ENCODE peak calls at places on chromosomes 6 and 20, in five cellular contexts. Y is AG04450; C is CD4-positive, CD25-positive, alpha-beta regulatory T cell; Z is AG09309; W is A549. R is an unnamed sample.

GRCh38 chr6:26130581-26131247 is 43.5 kb downstream of the HFE start:
- DNase-seq in Y (no peak), C (no peak), Z (no peak), W (no peak), R (no peak)

GRCh38 chr6:21141616-21142303 is 451.8 kb upstream of the SOX4 start:
- DNase-seq in Y (no peak), C (no peak), Z (no peak), W (no peak), R (no peak)

GRCh38 chr6:16239090-16239797 is 857 bp downstream of the GMPR start:
- DNase-seq in Y (no peak), C (peak; percentile 31), Z (no peak), W (no peak), R (peak; percentile 28)

GRCh38 chr6:90890681-90891337 is 303.9 kb upstream of the MAP3K7 start:
- DNase-seq in Y (no peak), C (no peak), Z (no peak), W (no peak), R (no peak)

GRCh38 chr20:59598625-59599310 is 5.6 kb upstream of the PHACTR3 start:
- DNase-seq in Y (no peak), C (peak; percentile 23), Z (no peak), W (peak; percentile 71), R (no peak)

GRCh38 chr20:33165416-33166055 is 2.4 kb upstream of the BPIFA2 start:
- DNase-seq in Y (no peak), C (no peak), Z (no peak), W (no peak), R (no peak)

GRCh38 chr20:25053207-25054132 is 4.5 kb downstream of the ACSS1 start:
- DNase-seq in Y (no peak), C (no peak), Z (no peak), W (no peak), R (no peak)

GRCh38 chr6:97978855-97979271 is 695.8 kb upstream of the MMS22L start:
- DNase-seq in Y (no peak), C (no peak), Z (no peak), W (no peak), R (no peak)

GRCh38 chr20:32482251-32483220 is 102.6 kb downstream of the NOL4L start:
- DNase-seq in Y (no peak), C (peak; percentile 33), Z (no peak), W (no peak), R (no peak)

GRCh38 chr20:37915800-37916570 is 13.1 kb downstream of the VSTM2L start:
- DNase-seq in Y (no peak), C (no peak), Z (no peak), W (no peak), R (no peak)

GRCh38 chr6:43669922-43670622 is 17.5 kb downstream of the MRPS18A start:
- DNase-seq in Y (no peak), C (peak; percentile 59), Z (no peak), W (no peak), R (no peak)

GRCh38 chr6:111810321-111811235 is 62.7 kb downstream of the FYN start:
- DNase-seq in Y (no peak), C (peak; percentile 55), Z (no peak), W (no peak), R (no peak)

GRCh38 chr6:144931172-144932035 is 646.3 kb downstream of the UTRN start:
- DNase-seq in Y (no peak), C (peak; percentile 46), Z (no peak), W (peak; percentile 7), R (no peak)

GRCh38 chr20:40471261-40471629 is 217.8 kb downstream of the MAFB start:
- DNase-seq in Y (no peak), C (no peak), Z (no peak), W (no peak), R (no peak)

GRCh38 chr20:17202668-17203067 is 24.2 kb upstream of the PCSK2 start:
- DNase-seq in Y (no peak), C (no peak), Z (no peak), W (no peak), R (no peak)

GRCh38 chr6:11689847-11690246 is 88.8 kb downstream of the ADTRP start:
- DNase-seq in Y (no peak), C (peak; percentile 34), Z (no peak), W (no peak), R (no peak)

GRCh38 chr20:49320460-49320859 is 42.6 kb upstream of the ZNFX1 start:
- DNase-seq in Y (no peak), C (no peak), Z (no peak), W (peak; percentile 59), R (no peak)

GRCh38 chr6:100664274-100665040 is 199.7 kb upstream of the SIM1 start:
- DNase-seq in Y (peak; percentile 2), C (peak; percentile 46), Z (peak; percentile 4), W (no peak), R (no peak)

DNA sequence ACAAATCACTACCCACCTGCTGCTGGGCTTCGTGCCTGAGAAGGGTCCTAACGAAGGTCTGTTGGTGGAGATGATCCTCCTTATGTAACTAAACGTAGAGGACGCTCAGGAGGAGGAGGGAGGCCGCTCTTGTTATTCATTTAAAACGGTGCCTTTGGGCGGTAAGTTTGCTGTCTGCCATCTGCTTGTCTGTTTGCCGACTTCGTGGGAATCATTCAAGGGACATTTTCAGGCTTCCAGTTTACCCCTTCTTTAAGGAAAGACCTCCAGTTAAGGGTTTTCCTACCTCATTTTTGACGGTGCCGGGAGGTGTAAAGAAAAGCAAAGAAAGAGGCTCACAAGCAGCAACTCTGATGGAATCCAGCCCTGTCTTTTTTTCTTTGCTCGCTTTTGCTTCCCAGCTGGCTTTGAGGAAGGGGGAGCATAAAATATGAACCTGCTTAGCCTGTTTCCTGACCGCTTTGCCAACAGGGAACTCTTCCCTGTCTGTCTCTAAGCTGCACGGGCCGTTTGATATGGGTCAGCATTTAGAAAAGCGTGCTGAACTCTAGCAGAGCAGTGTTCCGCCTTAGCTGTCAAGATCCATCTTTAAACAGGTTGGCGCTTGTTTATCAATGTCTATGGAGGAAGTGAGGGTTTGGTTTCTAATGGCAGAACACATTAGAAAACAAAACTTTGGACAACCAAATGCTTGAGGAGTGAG is 13.8 kb downstream of the SYTL3 start:
- DNase-seq in Y (no peak), C (no peak), Z (no peak), W (no peak), R (no peak)
- H3K4me3 ChIP-seq in Y (no peak overlapping the region), C (no peak overlapping the region), Z (no peak overlapping the region), W (no peak overlapping the region), R (no peak overlapping the region)

GRCh38 chr6:27474172-27474465 is 1.2 kb upstream of the ZNF184 start:
- DNase-seq in Y (no peak), C (no peak), Z (no peak), W (no peak), R (no peak)
- H3K4me3 ChIP-seq in Y (no peak overlapping the region), C (no peak overlapping the region), Z (no peak overlapping the region), W (peak overlapping the region; percentile 73), R (no peak overlapping the region)

GRCh38 chr6:163860194-163861081 is 445.9 kb downstream of the QKI start:
- DNase-seq in Y (peak; percentile 45), C (peak; percentile 2), Z (peak; percentile 50), W (no peak), R (no peak)
- H3K4me3 ChIP-seq in Y (peak overlapping the region; percentile 48), C (no peak overlapping the region), Z (peak overlapping the region; percentile 15), W (no peak overlapping the region), R (no peak overlapping the region)

GRCh38 chr6:33117826-33118277 is 42.1 kb downstream of the HLA-DPB1 start:
- DNase-seq in Y (no peak), C (no peak), Z (no peak), W (no peak), R (no peak)

GRCh38 chr6:33116881-33117711 is 41.3 kb downstream of the HLA-DPB1 start:
- DNase-seq in Y (no peak), C (no peak), Z (no peak), W (no peak), R (no peak)

GRCh38 chr6:33114428-33114827 is 38.6 kb downstream of the HLA-DPB1 start:
- DNase-seq in Y (no peak), C (no peak), Z (no peak), W (no peak), R (no peak)

GRCh38 chr6:33118525-33119123 is 42.8 kb downstream of the HLA-DPB1 start:
- DNase-seq in Y (peak; percentile 8), C (peak; percentile 80), Z (peak; percentile 7), W (no peak), R (no peak)

GRCh38 chr6:33116417-33116816 is 40.6 kb downstream of the HLA-DPB1 start:
- DNase-seq in Y (no peak), C (no peak), Z (no peak), W (no peak), R (no peak)
- H3K4me3 ChIP-seq in Y (no peak overlapping the region), C (no peak overlapping the region), Z (no peak overlapping the region), W (no peak overlapping the region), R (no peak overlapping the region)

R was measured in kidney epithelial cell.